ENCODE peak calls at places on chromosomes 1 and 21, in eight cellular contexts. Z is hepatic stellate cell, O is ELR, I is T-helper 2 cell, E is bronchial epithelial cell, P is osteocyte, R is mucosa of descending colon, N is heart right ventricle. X is an unnamed sample.
A peak's percentile ranks its signal among the peaks of the same experiment; 100 is the strongest.

GRCh38 chr1:118990513-118991131 is 2.5 kb upstream of the TBX15 start:
- DNase-seq in Z (no peak), O (no peak), I (no peak), E (no peak), P (no peak), R (no peak), N (no peak), X (no peak)

GRCh38 chr1:41416081-41416480 is 54.8 kb downstream of the FOXO6 start:
- DNase-seq in Z (no peak), O (no peak), I (no peak), E (no peak), P (no peak), R (no peak), N (no peak), X (no peak)

GRCh38 chr1:27527223-27527856 is 37.4 kb upstream of the WASF2 start:
- DNase-seq in Z (peak; percentile 63), O (no peak), I (no peak), E (no peak), P (no peak), R (peak; percentile 69), N (peak; percentile 69), X (peak; percentile 79)

GRCh38 chr1:54340876-54341275 is 65.3 kb downstream of the SSBP3 start:
- DNase-seq in Z (no peak), O (no peak), I (no peak), E (no peak), P (no peak), R (no peak), N (no peak), X (peak; percentile 11)

GRCh38 chr1:54273837-54274192 is 73.8 kb downstream of the MRPL37 start:
- DNase-seq in Z (peak; percentile 74), O (peak; percentile 15), I (no peak), E (no peak), P (peak; percentile 86), R (no peak), N (peak; percentile 40), X (peak; percentile 63)

GRCh38 chr1:3747522-3747848 is 4.8 kb upstream of the CCDC27 start:
- DNase-seq in Z (no peak), O (no peak), I (no peak), E (no peak), P (no peak), R (no peak), N (no peak), X (no peak)

GRCh38 chr1:156279837-156280236 is 2.8 kb downstream of the SMG5 start:
- DNase-seq in Z (no peak), O (no peak), I (no peak), E (no peak), P (no peak), R (no peak), N (no peak), X (no peak)

GRCh38 chr21:45291613-45292398 is 4.1 kb upstream of the POFUT2 start:
- DNase-seq in Z (no peak), O (no peak), I (no peak), E (no peak), P (peak; percentile 84), R (peak; percentile 33), N (no peak), X (no peak)

GRCh38 chr1:110523011-110523410 is 4.0 kb upstream of the KCNA10 start:
- DNase-seq in Z (no peak), O (peak; percentile 8), I (no peak), E (no peak), P (no peak), R (no peak), N (no peak), X (no peak)

GRCh38 chr1:37338658-37339057 is 135.7 kb upstream of the ZC3H12A start:
- DNase-seq in Z (no peak), O (no peak), I (no peak), E (no peak), P (no peak), R (no peak), N (no peak), X (no peak)

GRCh38 chr1:78223417-78224215 is 177.8 kb downstream of the GIPC2 start:
- DNase-seq in Z (no peak), O (peak; percentile 12), I (no peak), E (peak; percentile 49), P (no peak), R (no peak), N (no peak), X (no peak)

GRCh38 chr1:45954401-45954847 is 151.0 kb downstream of the MAST2 start:
- DNase-seq in Z (peak; percentile 27), O (peak; percentile 40), I (no peak), E (peak; percentile 74), P (no peak), R (no peak), N (peak; percentile 7), X (no peak)

GRCh38 chr21:17371470-17371869 is 141.4 kb upstream of the CXADR start:
- DNase-seq in Z (peak; percentile 65), O (peak; percentile 94), I (no peak), E (peak; percentile 53), P (no peak), R (no peak), N (no peak), X (no peak)

GRCh38 chr1:21244986-21245687 is 45.1 kb downstream of the ECE1 start:
- DNase-seq in Z (no peak), O (no peak), I (no peak), E (no peak), P (no peak), R (no peak), N (no peak), X (no peak)

GRCh38 chr1:184031127-184032107 is 6.1 kb downstream of the COLGALT2 start:
- DNase-seq in Z (no peak), O (no peak), I (no peak), E (no peak), P (no peak), R (no peak), N (no peak), X (no peak)

X was measured in heart left ventricle.